ENCODE peak calls at places on chromosome 17, in eight cellular contexts. B is naive thymus-derived CD4-positive, alpha-beta T cell; P is GM23248; C is mesendoderm; V is heart left ventricle; H is thoracic aorta; X is aorta; K is SK-N-SH. Z is an unnamed sample. For H3K4me1, the result is how much of the 10 kb centered on the place peaks cover.

GRCh38 chr17:71639865-71640264 is 481.0 kb upstream of the SOX9 start:
- DNase-seq in K (no peak), P (no peak), V (no peak), C (no peak), B (no peak), H (no peak), X (no peak), Z (no peak)

GRCh38 chr17:72409405-72410002 is 288.7 kb downstream of the SOX9 start:
- DNase-seq in K (no peak), C (no peak), H (no peak), P (no peak), V (no peak), X (no peak), B (no peak), Z (no peak)

GRCh38 chr17:44820631-44821196 is 9.4 kb downstream of the GJC1 start:
- DNase-seq in C (peak), X (no peak), P (peak), K (no peak), V (no peak), H (no peak), B (no peak), Z (peak)

GRCh38 chr17:3732171-3732570 is 8.5 kb downstream of the HASPIN start:
- DNase-seq in P (no peak), B (no peak), C (peak), V (no peak), H (no peak), X (no peak), K (no peak), Z (no peak)

GRCh38 chr17:19940722-19941464 is 36.7 kb downstream of the AKAP10 start:
- DNase-seq in K (no peak), V (no peak), P (peak), C (peak), B (no peak), X (no peak), H (no peak), Z (peak)

GRCh38 chr17:64128787-64129514 is 993 bp downstream of the ERN1 start:
- DNase-seq in B (no peak), V (peak), P (peak), K (no peak), C (peak), X (peak), H (no peak), Z (no peak)

GRCh38 chr17:27379863-27380533 is 76.2 kb upstream of the KSR1 start:
- DNase-seq in B (no peak), X (peak), V (peak), P (peak), H (no peak), C (no peak), K (peak), Z (no peak)

GRCh38 chr17:73589096-73589980 is 54.9 kb downstream of the SDK2 start:
- DNase-seq in C (peak), V (no peak), X (no peak), B (no peak), H (no peak), P (peak), K (no peak), Z (peak)

GRCh38 chr17:69269174-69269998 is 40.8 kb upstream of the ABCA10 start:
- DNase-seq in B (no peak), P (peak), K (no peak), H (no peak), V (no peak), X (no peak), C (no peak), Z (peak)

GRCh38 chr17:60577147-60577925 is 22.7 kb upstream of the PPM1D start:
- DNase-seq in P (peak), B (peak), V (peak), H (no peak), C (no peak), X (peak), K (peak), Z (no peak)

GRCh38 chr17:47621293-47622178 is 28.2 kb upstream of the KPNB1 start:
- DNase-seq in B (no peak), C (peak), K (no peak), P (peak), V (peak), H (no peak), X (peak), Z (peak)

GRCh38 chr17:34826332-34826731 is 134.9 kb downstream of the CCT6B start:
- DNase-seq in B (no peak), C (peak), V (no peak), P (peak), X (no peak), H (no peak), K (peak), Z (no peak)

DNA sequence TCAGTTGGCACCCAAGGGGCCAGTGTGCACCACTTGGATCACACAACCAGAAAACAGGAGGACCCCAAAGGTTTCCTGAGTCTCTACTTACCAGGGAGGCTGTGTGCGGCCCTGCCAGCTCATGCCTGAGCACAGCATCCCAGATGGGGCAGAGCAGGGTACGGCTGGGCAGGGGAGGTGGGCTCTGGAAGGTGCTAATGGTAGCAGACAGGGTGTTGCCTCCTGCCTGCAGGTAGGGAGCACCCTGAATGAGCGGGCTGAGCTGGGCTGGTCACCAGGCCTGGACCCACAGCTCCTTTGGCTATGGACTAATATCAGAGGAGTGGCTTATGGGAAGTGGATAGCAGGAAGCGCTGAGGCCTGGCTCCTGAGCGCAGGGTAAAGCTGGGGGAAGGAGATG is 14.6 kb downstream of the RECQL5 start:
- DNase-seq in P (no peak), X (no peak), V (no peak), H (no peak), C (no peak), B (no peak), K (no peak), Z (no peak)
- H3K27ac ChIP-seq in P (no peak), X (no peak), V (no peak), H (no peak), C (no peak), B (no peak), K (no peak), Z (no peak)

GRCh38 chr17:82973456-82974135 is 105.8 kb upstream of the METRNL start:
- DNase-seq in K (peak), H (no peak), C (no peak), P (no peak), B (no peak), X (no peak), V (no peak), Z (no peak)
- H3K4me1 ChIP-seq in K (under half), H (under half), C (under half), P (under half), B (under half), X (under half), V (under half), Z (under half)

DNA sequence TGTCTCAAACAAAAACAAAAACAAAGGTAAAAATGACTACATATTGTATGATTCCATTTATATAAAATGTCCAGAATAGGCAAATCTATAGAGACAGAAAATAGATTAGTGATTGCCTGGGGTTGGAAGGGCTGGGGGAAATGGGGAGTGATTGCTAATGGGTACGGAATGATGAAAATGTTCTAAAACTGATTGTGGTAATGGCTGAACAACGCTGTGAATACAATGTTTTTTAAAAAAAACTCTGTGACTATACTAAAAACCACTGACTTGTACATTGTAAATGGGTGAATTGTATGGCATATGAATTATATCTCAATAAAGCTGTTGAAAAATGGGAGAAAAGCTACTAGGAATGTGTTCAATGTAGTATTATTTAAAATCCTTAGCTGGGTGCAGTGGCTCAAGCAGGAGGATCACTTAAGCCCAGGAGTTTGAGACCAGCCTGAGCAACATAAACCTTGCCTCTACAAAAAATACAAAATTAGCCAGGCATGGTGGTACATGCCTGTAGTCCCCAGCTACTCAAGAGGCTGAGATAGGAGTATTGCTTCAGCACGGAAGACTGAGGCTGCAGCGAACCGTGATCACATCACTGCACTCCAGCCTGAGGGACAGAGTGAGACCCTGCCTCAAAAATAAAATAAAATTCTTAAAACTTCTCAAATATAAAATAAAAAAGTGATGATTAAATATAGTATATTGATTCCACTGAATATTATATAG is 47.9 kb downstream of the TOM1L2 start:
- DNase-seq in V (no peak), X (no peak), B (no peak), P (no peak), K (no peak), H (no peak), C (no peak), Z (no peak)
- H3K27ac ChIP-seq in V (no peak), X (no peak), B (no peak), P (peak), K (peak), H (no peak), C (no peak), Z (no peak)

GRCh38 chr17:10061131-10061581 is 137.2 kb downstream of the GAS7 start:
- DNase-seq in H (no peak), C (no peak), B (no peak), V (no peak), P (peak), K (peak), X (peak), Z (no peak)

GRCh38 chr17:10060526-10060925 is 137.9 kb downstream of the GAS7 start:
- DNase-seq in P (no peak), V (no peak), K (no peak), C (no peak), B (no peak), X (no peak), H (no peak), Z (no peak)

GRCh38 chr17:10058924-10059683 is 139.3 kb downstream of the GAS7 start:
- DNase-seq in C (no peak), P (no peak), V (no peak), B (no peak), X (no peak), H (no peak), K (no peak), Z (no peak)

GRCh38 chr17:10062757-10063385 is 135.5 kb downstream of the GAS7 start:
- DNase-seq in K (no peak), C (no peak), P (no peak), H (no peak), X (peak), B (no peak), V (no peak), Z (no peak)

GRCh38 chr17:10059684-10060211 is 138.7 kb downstream of the GAS7 start:
- DNase-seq in K (no peak), C (no peak), V (peak), P (peak), X (no peak), H (no peak), B (no peak), Z (no peak)
- H3K4me1 ChIP-seq in K (under half), C (under half), V (under half), P (under half), X (under half), H (under half), B (under half), Z (under half)

GRCh38 chr17:36844601-36845000 is 92.7 kb upstream of the LHX1 start:
- DNase-seq in H (no peak), C (no peak), V (no peak), K (no peak), B (no peak), P (no peak), X (no peak), Z (no peak)
- H3K27ac ChIP-seq in H (no peak), C (no peak), V (no peak), K (no peak), B (no peak), P (no peak), X (no peak), Z (no peak)

DNA sequence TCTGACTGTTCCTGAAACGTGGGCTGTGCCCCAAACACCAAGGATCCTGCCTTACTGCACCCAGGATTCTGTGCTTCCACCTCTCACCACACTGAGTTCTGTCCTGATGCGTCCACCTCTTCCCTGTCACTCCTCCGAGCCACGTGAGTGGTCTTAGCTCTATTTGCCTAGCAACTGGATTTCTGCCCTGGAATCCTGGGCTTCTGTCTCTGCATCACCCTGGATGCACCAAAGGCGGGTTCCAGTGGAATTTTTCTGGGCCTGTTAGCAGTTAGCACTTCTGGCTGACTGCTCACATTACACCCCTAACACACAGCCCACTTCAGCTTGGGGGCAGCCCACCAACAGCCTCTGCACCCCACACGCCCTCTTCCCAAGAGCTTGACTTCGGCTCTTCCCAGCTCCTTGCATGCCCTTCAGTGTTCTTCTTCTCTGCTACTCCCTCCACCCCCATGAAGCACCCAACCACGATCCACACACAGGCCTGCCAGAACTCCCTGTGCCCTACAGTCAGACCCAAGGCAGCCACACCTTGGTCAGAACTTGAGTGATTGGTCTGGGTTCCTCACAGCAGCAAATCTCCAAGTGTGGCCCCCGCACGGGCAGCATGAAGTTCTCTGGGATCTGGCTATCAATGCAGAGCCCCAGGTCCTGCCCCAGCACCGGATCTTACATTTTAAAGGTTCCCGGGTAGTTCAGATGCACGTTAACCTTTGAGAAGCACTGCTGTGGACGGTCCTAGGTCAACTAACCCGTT is 129.8 kb upstream of the RCVRN start:
- DNase-seq in H (no peak), X (no peak), P (no peak), C (no peak), V (peak), K (no peak), B (no peak), Z (no peak)
- H3K4me1 ChIP-seq in H (under half), X (under half), P (under half), C (under half), V (under half), K (under half), B (under half), Z (under half)

DNA sequence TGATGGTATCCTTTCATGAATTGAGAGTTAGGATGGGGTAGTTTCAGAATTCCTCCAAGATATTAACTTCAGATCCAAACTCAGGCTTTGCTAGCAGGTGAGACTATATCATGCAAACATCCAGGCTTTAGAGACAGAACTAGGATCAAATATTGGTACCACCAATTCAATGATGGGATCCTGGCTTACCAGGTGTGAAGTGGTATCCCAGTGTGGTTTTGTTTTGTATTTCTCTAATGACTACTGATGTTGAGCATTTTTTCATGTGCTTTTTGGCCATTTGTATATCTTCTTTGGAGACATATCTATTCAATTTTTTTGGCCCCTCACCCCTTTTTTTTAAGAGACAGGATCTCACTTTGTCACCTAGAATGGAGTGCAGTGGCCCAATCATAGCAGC is 57.0 kb downstream of the TOM1L2 start:
- DNase-seq in P (no peak), H (no peak), V (no peak), B (no peak), K (no peak), C (no peak), X (no peak), Z (no peak)
- H3K27ac ChIP-seq in P (no peak), H (no peak), V (no peak), B (no peak), K (no peak), C (no peak), X (no peak), Z (no peak)

GRCh38 chr17:50909765-50910661 is 43.9 kb upstream of the TOB1 start:
- DNase-seq in X (no peak), K (no peak), H (no peak), B (peak), P (no peak), C (no peak), V (no peak), Z (no peak)

GRCh38 chr17:50908860-50909764 is 43.0 kb upstream of the TOB1 start:
- DNase-seq in K (no peak), V (peak), C (peak), H (no peak), B (peak), P (no peak), X (no peak), Z (no peak)

GRCh38 chr17:50905460-50905803 is 39.3 kb upstream of the TOB1 start:
- DNase-seq in C (peak), X (no peak), K (peak), V (no peak), B (no peak), P (no peak), H (no peak), Z (no peak)

GRCh38 chr17:50906443-50906842 is 40.3 kb upstream of the TOB1 start:
- DNase-seq in V (no peak), B (no peak), K (no peak), P (no peak), X (no peak), H (no peak), C (no peak), Z (no peak)

DNA sequence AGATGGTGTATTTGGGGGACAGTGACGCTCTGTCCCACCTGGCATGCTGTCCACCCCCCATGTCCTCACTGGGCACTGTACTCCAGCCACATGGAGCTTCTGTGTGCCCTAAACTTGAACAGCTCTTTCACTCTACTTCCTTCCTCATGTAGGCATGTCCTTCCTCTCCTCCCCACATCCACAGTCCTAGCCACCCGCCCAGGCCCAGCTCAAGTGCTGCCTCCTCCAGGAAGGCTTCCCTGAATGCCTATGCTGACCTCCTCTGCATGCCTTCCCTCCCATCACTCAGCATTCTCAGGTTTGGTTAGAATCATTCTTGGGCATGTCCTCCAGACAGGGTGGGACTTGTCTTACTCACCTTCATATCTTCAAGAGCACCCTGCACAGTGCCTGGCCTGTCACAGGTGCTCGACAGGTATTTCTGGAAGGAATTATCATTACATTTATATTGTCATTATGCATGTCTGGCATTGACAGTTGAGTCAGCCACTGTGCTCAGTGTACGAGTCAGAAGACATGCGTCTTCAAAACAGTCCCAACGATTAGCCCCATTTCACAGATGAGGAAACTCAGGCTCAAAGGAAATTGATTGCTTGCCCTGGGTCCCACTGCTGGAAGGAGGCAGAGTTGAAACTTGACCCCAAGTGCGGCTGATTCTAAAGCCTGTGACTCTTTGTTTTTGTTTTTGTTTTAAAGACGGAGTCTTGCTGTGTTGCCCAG is 42.1 kb upstream of the TOB1 start:
- DNase-seq in H (no peak), C (no peak), X (no peak), P (no peak), B (no peak), V (no peak), K (no peak), Z (peak)
- H3K4me1 ChIP-seq in H (under half), C (under half), X (under half), P (under half), B (half or more), V (under half), K (under half), Z (under half)

DNA sequence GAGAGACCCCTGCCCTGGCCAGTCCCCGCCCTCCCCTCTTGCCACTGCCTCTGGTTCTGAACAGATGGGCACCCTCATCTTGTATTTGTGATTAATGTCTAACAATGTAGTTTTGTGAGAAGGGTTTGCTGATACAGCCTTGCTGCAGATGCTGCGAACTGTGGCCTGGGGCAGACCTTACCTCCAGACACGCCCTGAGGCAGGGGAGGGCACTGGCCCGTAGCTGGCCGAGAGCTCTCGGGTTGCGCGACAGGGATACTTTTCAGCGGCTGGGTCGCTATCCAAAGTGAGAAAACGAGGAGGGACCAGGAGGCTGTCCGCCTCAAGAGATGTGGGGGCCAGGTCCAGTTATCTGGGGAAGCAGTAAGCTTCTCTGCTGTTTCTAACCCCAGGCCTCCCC is 21.9 kb downstream of the STH start:
- DNase-seq in C (no peak), K (no peak), X (no peak), V (no peak), B (no peak), P (no peak), H (no peak), Z (no peak)
- H3K27ac ChIP-seq in C (no peak), K (no peak), X (no peak), V (no peak), B (peak), P (no peak), H (no peak), Z (no peak)

GRCh38 chr17:77416096-77416713 is 275.4 kb downstream of the SEC14L1 start:
- DNase-seq in C (no peak), P (no peak), B (no peak), X (no peak), H (no peak), K (no peak), V (no peak), Z (no peak)
- H3K4me1 ChIP-seq in C (under half), P (under half), B (half or more), X (under half), H (under half), K (under half), V (under half), Z (under half)

Z was measured in foreskin keratinocyte.